ENCODE peak calls at places on chromosome 16, in eight cellular contexts. R, K, B, X, V, N, I and C are unnamed samples.

GRCh38 chr16:25747160-25747758 is 55.5 kb downstream of the HS3ST4 start:
- DNase-seq in R (peak; percentile 67), I (no peak), X (no peak), N (no peak), B (no peak), K (no peak), V (peak; percentile 0), C (peak; percentile 22)

GRCh38 chr16:88382491-88383400 is at the start of gene ZNF469:
- DNase-seq in X (peak; percentile 72), R (peak; percentile 69), K (peak; percentile 53), I (no peak), V (no peak), N (no peak), B (no peak), C (no peak)

GRCh38 chr16:56715128-56715527 is 14.8 kb upstream of the NUP93 start:
- DNase-seq in B (no peak), K (no peak), R (no peak), V (no peak), X (no peak), I (no peak), N (no peak), C (no peak)

GRCh38 chr16:1997591-1998359 is 8.0 kb downstream of the SYNGR3 start:
- DNase-seq in X (no peak), K (no peak), B (no peak), I (no peak), N (no peak), V (no peak), R (no peak), C (no peak)

GRCh38 chr16:89563639-89564392 is 3.3 kb downstream of the RPL13 start:
- DNase-seq in V (no peak), N (no peak), B (no peak), I (no peak), R (no peak), K (no peak), X (no peak), C (no peak)

GRCh38 chr16:57381791-57382534 is 9.7 kb downstream of the CX3CL1 start:
- DNase-seq in K (no peak), R (no peak), V (no peak), X (no peak), B (no peak), N (no peak), I (no peak), C (no peak)

GRCh38 chr16:68416057-68417046 is 32.0 kb downstream of the SMPD3 start:
- DNase-seq in X (peak; percentile 69), B (no peak), V (no peak), R (no peak), N (no peak), K (no peak), I (no peak), C (no peak)

GRCh38 chr16:24900230-24900629 is 54.5 kb downstream of the SLC5A11 start:
- DNase-seq in B (no peak), N (no peak), I (no peak), V (no peak), K (no peak), R (peak; percentile 44), X (no peak), C (no peak)

GRCh38 chr16:71722801-71723536 is 1.5 kb downstream of the PHLPP2 start:
- DNase-seq in I (peak; percentile 72), B (peak; percentile 53), X (peak; percentile 83), V (peak; percentile 48), N (peak; percentile 84), R (peak; percentile 84), K (peak; percentile 91), C (peak; percentile 65)

GRCh38 chr16:87131996-87132345 is 185.2 kb downstream of the C16orf95 start:
- DNase-seq in R (no peak), I (no peak), V (no peak), K (no peak), B (no peak), X (no peak), N (no peak), C (no peak)

GRCh38 chr16:12016166-12016947 is 39.8 kb downstream of the SNX29 start:
- DNase-seq in I (no peak), R (no peak), B (no peak), X (no peak), N (no peak), V (no peak), K (no peak), C (no peak)

GRCh38 chr16:57651344-57652333 is 16.5 kb upstream of the ADGRG3 start:
- DNase-seq in N (no peak), K (no peak), X (no peak), R (peak; percentile 26), B (no peak), I (no peak), V (no peak), C (no peak)

GRCh38 chr16:50804290-50804907 is 62.5 kb downstream of the CYLD start:
- DNase-seq in V (no peak), X (no peak), R (peak; percentile 36), N (no peak), B (no peak), I (no peak), K (no peak), C (no peak)

GRCh38 chr16:3173892-3174617 is 13.9 kb upstream of the OR1F1 start:
- DNase-seq in V (no peak), I (no peak), K (no peak), N (peak; percentile 75), R (peak; percentile 35), B (peak; percentile 66), X (no peak), C (peak; percentile 83)

GRCh38 chr16:54411555-54411954 is 125.0 kb upstream of the IRX3 start:
- DNase-seq in X (no peak), K (no peak), R (peak; percentile 36), V (no peak), I (peak; percentile 44), N (no peak), B (no peak), C (peak; percentile 39)

GRCh38 chr16:89541792-89542191 is 18.7 kb upstream of the RPL13 start:
- DNase-seq in R (no peak), X (no peak), V (no peak), K (no peak), I (no peak), N (no peak), B (no peak), C (no peak)

GRCh38 chr16:23803591-23804123 is 32.1 kb upstream of the PRKCB start:
- DNase-seq in B (peak; percentile 46), R (peak; percentile 45), N (peak; percentile 79), V (peak; percentile 61), X (peak; percentile 88), I (peak; percentile 23), K (peak; percentile 27), C (peak; percentile 48)

GRCh38 chr16:25126820-25127232 is 15.3 kb downstream of the LCMT1 start:
- DNase-seq in I (no peak), N (peak; percentile 59), B (no peak), K (peak; percentile 63), V (no peak), R (peak; percentile 51), X (no peak), C (no peak)

GRCh38 chr16:57589374-57589773 is 39.1 kb upstream of the ADGRG1 start:
- DNase-seq in B (no peak), K (no peak), I (no peak), V (no peak), R (no peak), N (no peak), X (no peak), C (no peak)

GRCh38 chr16:11949527-11949926 is 7.7 kb upstream of the NPIPB2 start:
- DNase-seq in B (peak; percentile 51), X (no peak), I (peak; percentile 18), K (peak; percentile 59), N (no peak), V (peak; percentile 1), R (peak; percentile 77), C (peak; percentile 49)

GRCh38 chr16:86093801-86094750 is 195.1 kb downstream of the IRF8 start:
- DNase-seq in N (no peak), K (no peak), R (no peak), V (no peak), X (peak; percentile 64), I (no peak), B (no peak), C (no peak)

GRCh38 chr16:20675488-20676267 is 21.8 kb downstream of the ACSM1 start:
- DNase-seq in N (no peak), I (peak; percentile 23), B (no peak), R (peak; percentile 20), X (no peak), K (no peak), V (no peak), C (peak; percentile 40)

GRCh38 chr16:30054451-30054850 is 11.1 kb upstream of the ALDOA start:
- DNase-seq in I (no peak), R (no peak), B (no peak), N (no peak), X (no peak), K (no peak), V (no peak), C (no peak)

GRCh38 chr16:70653809-70654771 is 7.7 kb downstream of the IL34 start:
- DNase-seq in N (peak; percentile 92), R (peak; percentile 79), X (peak; percentile 87), I (peak; percentile 77), K (peak; percentile 74), V (peak; percentile 89), B (peak; percentile 77), C (peak; percentile 80)

GRCh38 chr16:29807426-29808218 is 1.3 kb downstream of the MAZ start:
- DNase-seq in X (peak; percentile 95), N (peak; percentile 96), I (peak; percentile 95), V (peak; percentile 77), R (peak; percentile 91), K (peak; percentile 75), B (peak; percentile 89), C (no peak)

GRCh38 chr16:55120408-55120807 is 189.7 kb downstream of the IRX5 start:
- DNase-seq in I (no peak), N (no peak), K (no peak), V (no peak), R (peak; percentile 47), X (no peak), B (no peak), C (peak; percentile 16)

GRCh38 chr16:19898924-19899604 is 14.4 kb upstream of the GPRC5B start:
- DNase-seq in R (peak; percentile 72), V (peak; percentile 36), B (peak; percentile 64), I (no peak), X (no peak), K (peak; percentile 57), N (peak; percentile 70), C (no peak)

GRCh38 chr16:13429411-13429810 is 490.5 kb upstream of the ERCC4 start:
- DNase-seq in V (no peak), K (no peak), R (no peak), N (no peak), X (no peak), I (no peak), B (no peak), C (no peak)

GRCh38 chr16:19831678-19832077 is 53.0 kb downstream of the GPRC5B start:
- DNase-seq in R (peak; percentile 35), X (no peak), I (no peak), N (no peak), V (no peak), B (no peak), K (peak; percentile 66), C (no peak)

GRCh38 chr16:82108101-82108500 is 61.9 kb downstream of the MPHOSPH6 start:
- DNase-seq in B (no peak), K (no peak), V (no peak), N (no peak), X (no peak), I (no peak), R (peak; percentile 15), C (no peak)

GRCh38 chr16:64975821-64976220 is 146.0 kb downstream of the CDH11 start:
- DNase-seq in K (no peak), B (no peak), R (no peak), I (no peak), N (no peak), X (no peak), V (no peak), C (no peak)

GRCh38 chr16:4679156-4679853 is 14.1 kb upstream of the NUDT16L1 start:
- DNase-seq in N (no peak), I (no peak), X (no peak), B (no peak), R (peak; percentile 75), V (no peak), K (no peak), C (no peak)